ENCODE peak calls at places on chromosomes 3 and 15, in four cellular contexts. F is H1, Q is IMR-90, P is mesendoderm. G is an unnamed sample.

GRCh38 chr3:134378384-134378783 is 4.1 kb upstream of the AMOTL2 start:
- DNase-seq in F (peak), Q (no peak), P (peak), G (peak)

GRCh38 chr3:43190682-43191081 is 84.8 kb upstream of the POMGNT2 start:
- DNase-seq in P (no peak), F (no peak), Q (peak), G (no peak)

GRCh38 chr15:27694506-27695077 is 404.5 kb downstream of the OCA2 start:
- DNase-seq in P (peak), Q (no peak), F (no peak), G (no peak)

GRCh38 chr3:72944696-72945095 is 51.9 kb upstream of the PPP4R2 start:
- DNase-seq in Q (no peak), P (no peak), F (no peak), G (no peak)

GRCh38 chr3:151900460-151900859 is 27.0 kb downstream of the SUCNR1 start:
- DNase-seq in P (no peak), Q (no peak), F (no peak), G (no peak)

GRCh38 chr3:145243875-145244274 is 917.1 kb downstream of the PLOD2 start:
- DNase-seq in P (no peak), F (no peak), Q (peak), G (no peak)

GRCh38 chr3:20197775-20198174 is 11.8 kb upstream of the SGO1 start:
- DNase-seq in Q (no peak), P (peak), F (no peak), G (no peak)

GRCh38 chr15:49877871-49878511 is 241.0 kb downstream of the ATP8B4 start:
- DNase-seq in P (no peak), F (no peak), Q (peak), G (no peak)

GRCh38 chr3:135633078-135633477 is 332.4 kb upstream of the PPP2R3A start:
- DNase-seq in F (no peak), P (no peak), Q (no peak), G (no peak)

GRCh38 chr3:47161983-47162694 is 1.8 kb downstream of the SETD2 start:
- DNase-seq in Q (no peak), F (no peak), P (no peak), G (no peak)

GRCh38 chr3:36813320-36813719 is 49.0 kb upstream of the DCLK3 start:
- DNase-seq in F (no peak), P (no peak), Q (no peak), G (no peak)

GRCh38 chr3:125618208-125618607 is 22.9 kb upstream of the OSBPL11 start:
- DNase-seq in Q (no peak), P (no peak), F (no peak), G (no peak)

GRCh38 chr3:146640955-146641867 is 36.1 kb upstream of the PLSCR5 start:
- DNase-seq in F (no peak), P (peak), Q (peak), G (no peak)

GRCh38 chr15:72155021-72155621 is 36.9 kb downstream of the SENP8 start:
- DNase-seq in F (peak), Q (peak), P (no peak), G (no peak)

GRCh38 chr15:83904107-83904720 is 250.3 kb downstream of the ADAMTSL3 start:
- DNase-seq in Q (peak), F (no peak), P (no peak), G (no peak)

GRCh38 chr3:168939651-168940238 is 723.8 kb downstream of the MECOM start:
- DNase-seq in F (no peak), P (no peak), Q (no peak), G (no peak)

GRCh38 chr3:153385343-153385742 is 223.3 kb downstream of the RAP2B start:
- DNase-seq in F (no peak), Q (no peak), P (no peak), G (no peak)

GRCh38 chr3:148158210-148158609 is 539.5 kb upstream of the AGTR1 start:
- DNase-seq in P (no peak), F (no peak), Q (peak), G (no peak)

GRCh38 chr3:126991366-126992200 is 8.7 kb downstream of the PLXNA1 start:
- DNase-seq in F (no peak), P (no peak), Q (no peak), G (no peak)

GRCh38 chr3:71725279-71725991 is at the start of gene EIF4E3:
- DNase-seq in P (peak), F (peak), Q (peak), G (peak)

GRCh38 chr3:71511037-71511436 is 72.5 kb downstream of the FOXP1 start:
- DNase-seq in P (peak), F (no peak), Q (peak), G (no peak)

GRCh38 chr3:94066829-94067470 is 4.1 kb downstream of the NSUN3 start:
- DNase-seq in Q (no peak), P (peak), F (no peak), G (no peak)

GRCh38 chr3:26621176-26621575 is 1.4 kb upstream of the LRRC3B start:
- DNase-seq in Q (no peak), P (no peak), F (no peak), G (no peak)

GRCh38 chr3:81823086-81823485 is 61.6 kb upstream of the GBE1 start:
- DNase-seq in Q (no peak), F (no peak), P (no peak), G (no peak)

GRCh38 chr3:152583913-152584312 is 251.0 kb upstream of the P2RY1 start:
- DNase-seq in Q (no peak), F (no peak), P (no peak), G (no peak)

GRCh38 chr3:151553873-151554272 is 93.0 kb upstream of the IGSF10 start:
- DNase-seq in P (peak), Q (no peak), F (no peak), G (no peak)

GRCh38 chr3:32176989-32177701 is 61.3 kb upstream of the CMTM8 start:
- DNase-seq in Q (peak), F (peak), P (peak), G (peak)

GRCh38 chr15:89908226-89908625 is 4.5 kb downstream of the ARPIN start:
- DNase-seq in Q (no peak), F (no peak), P (no peak), G (no peak)

GRCh38 chr3:56869157-56869889 is 67.6 kb upstream of the ARHGEF3 start:
- DNase-seq in P (no peak), Q (peak), F (no peak), G (no peak)

GRCh38 chr3:159832024-159832423 is 156.6 kb upstream of the IL12A start:
- DNase-seq in Q (no peak), P (no peak), F (no peak), G (no peak)

GRCh38 chr3:15490158-15490557 is 31.3 kb downstream of the COLQ start:
- DNase-seq in Q (no peak), P (no peak), F (no peak), G (no peak)

GRCh38 chr3:15488002-15488401 is 33.5 kb downstream of the COLQ start:
- DNase-seq in F (no peak), Q (no peak), P (no peak), G (no peak)

GRCh38 chr3:15491143-15491542 is 30.4 kb downstream of the COLQ start:
- DNase-seq in Q (no peak), F (no peak), P (no peak), G (no peak)

GRCh38 chr3:15486020-15486419 is 35.5 kb downstream of the COLQ start:
- DNase-seq in P (no peak), F (no peak), Q (no peak), G (no peak)

GRCh38 chr3:15486979-15487378 is 34.5 kb downstream of the COLQ start:
- DNase-seq in Q (no peak), F (no peak), P (no peak), G (no peak)
- H4K5ac ChIP-seq in Q (no peak), F (no peak), P (no peak), G (no peak)

GRCh38 chr3:55511895-55512585 is 24.9 kb upstream of the WNT5A start:
- DNase-seq in Q (peak), P (no peak), F (no peak), G (no peak)
- H4K5ac ChIP-seq in Q (peak), P (no peak), F (no peak), G (no peak)

DNA sequence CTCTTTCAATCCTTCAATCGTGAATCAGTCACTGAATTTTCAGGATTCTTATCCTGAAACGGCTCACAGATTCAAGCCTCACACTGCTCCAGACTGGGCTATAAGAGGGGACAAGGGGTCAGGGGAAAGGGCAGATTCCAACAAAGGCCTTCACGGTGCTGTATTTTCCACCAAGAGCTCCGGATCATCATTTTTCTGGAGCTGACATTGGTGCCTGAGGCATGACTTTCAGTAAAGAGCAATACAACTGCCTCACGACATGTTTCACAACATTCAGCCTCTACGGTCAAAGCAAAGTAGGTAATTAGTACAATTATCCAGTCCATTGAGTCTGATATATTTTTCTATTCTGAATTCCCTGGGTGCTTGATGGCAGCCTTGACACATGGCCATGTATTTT is 185.0 kb upstream of the PRICKLE2 start:
- DNase-seq in P (no peak), F (no peak), Q (no peak), G (no peak)
- H4K5ac ChIP-seq in P (no peak), F (no peak), Q (no peak), G (no peak)

DNA sequence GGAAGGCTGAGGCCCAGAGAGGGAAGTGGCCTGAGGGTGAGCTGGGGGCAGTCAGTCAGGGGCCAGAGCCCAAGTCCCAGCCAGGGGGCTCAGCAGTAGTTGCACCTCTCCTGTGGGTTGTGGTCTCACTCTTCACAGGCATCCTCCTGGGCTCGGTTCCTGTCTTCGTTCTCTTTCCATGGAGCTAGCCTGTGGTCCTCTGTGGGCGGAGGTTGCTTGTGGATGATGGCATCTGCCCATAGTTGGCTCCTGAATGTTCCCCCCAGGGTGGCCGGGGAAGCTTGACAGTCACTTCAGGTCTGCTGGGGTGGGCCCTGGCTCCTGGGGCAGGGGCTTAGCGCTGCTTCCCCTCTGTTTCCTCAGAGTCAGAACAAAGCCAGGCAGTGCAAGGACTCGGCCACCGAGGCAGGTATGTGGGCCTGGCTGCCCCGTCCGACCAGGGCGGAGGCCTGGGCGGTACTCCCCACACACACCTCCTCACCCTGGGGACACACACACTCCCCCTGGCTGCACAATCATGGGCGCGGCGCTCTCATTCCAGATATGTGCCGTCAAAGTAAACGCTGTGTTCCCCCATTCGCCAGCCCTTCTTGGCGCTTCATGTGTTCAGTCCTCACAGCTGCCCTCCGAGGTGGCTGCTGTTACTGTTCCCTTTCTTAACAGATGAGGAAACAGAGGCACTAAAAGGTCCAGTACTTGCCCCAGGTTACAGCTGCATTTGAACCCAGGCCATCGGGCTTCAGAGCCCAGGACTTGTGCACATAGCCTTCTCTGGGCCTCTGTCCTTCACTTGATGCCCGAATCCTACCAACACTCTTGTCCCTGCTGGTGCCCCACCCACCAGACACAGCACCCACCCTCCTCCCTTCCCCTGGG is 34.5 kb downstream of the PSTPIP1 start:
- DNase-seq in F (peak), Q (no peak), P (no peak), G (peak)
- H4K5ac ChIP-seq in F (no peak), Q (no peak), P (no peak), G (no peak)

GRCh38 chr3:77071364-77071763 is 31.5 kb downstream of the ROBO2 start:
- DNase-seq in F (no peak), Q (no peak), P (no peak), G (no peak)
- H4K5ac ChIP-seq in F (no peak), Q (no peak), P (no peak), G (no peak)

DNA sequence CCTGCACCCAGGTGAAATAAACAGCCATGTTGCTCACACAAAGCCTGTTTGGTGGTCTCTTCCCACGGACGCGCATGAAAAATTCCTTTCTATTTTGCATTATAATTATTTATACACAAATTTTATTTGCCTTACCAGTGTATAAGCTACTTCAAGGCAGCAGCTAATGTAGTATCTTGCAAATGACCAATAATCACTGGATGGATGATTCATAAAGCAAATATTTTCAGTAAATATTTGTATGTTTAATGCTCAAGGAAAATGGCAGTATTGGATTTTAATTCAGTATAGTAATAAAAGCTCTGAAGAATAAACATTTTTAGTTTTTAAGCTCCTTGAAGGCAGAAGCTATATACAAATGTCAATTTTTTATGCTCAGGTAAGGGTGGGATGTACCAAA is 158.7 kb upstream of the NANOGP8 start:
- DNase-seq in P (no peak), F (no peak), Q (peak), G (no peak)
- H4K5ac ChIP-seq in P (no peak), F (no peak), Q (no peak), G (no peak)

GRCh38 chr3:9136746-9137434 is 112.6 kb downstream of the SRGAP3 start:
- DNase-seq in F (no peak), Q (no peak), P (no peak), G (no peak)
- H4K5ac ChIP-seq in F (peak), Q (no peak), P (no peak), G (no peak)